ENCODE peak calls at places on chromosomes 2 and 18, in nine cellular contexts. Z is NCI-H187 treated with DMSO at 0.1 percent for 48 hours; C is heart left ventricle; J is fibroblast of lung; D is activated T-cell treated with anti-CD3 and anti-CD28 coated beads, Interleukin-2, amount 50 U/mL, for 4 hours; B is KG1; N is progenitor cell of endocrine pancreas; V is frontal cortex; U is neural progenitor cell. I is an unnamed sample.

GRCh38 chr2:5042666-5043440 is 649.3 kb upstream of the SOX11 start:
- DNase-seq in Z (no peak), C (no peak), J (no peak), D (no peak), B (no peak), N (no peak), V (no peak), U (no peak), I (no peak)

GRCh38 chr2:107325983-107326786 is 440.2 kb upstream of the ST6GAL2 start:
- DNase-seq in Z (no peak), C (peak), J (peak), D (no peak), B (no peak), N (no peak), V (no peak), U (no peak), I (no peak)

GRCh38 chr2:184178229-184178628 is 420.1 kb upstream of the ZNF804A start:
- DNase-seq in Z (no peak), C (no peak), J (no peak), D (no peak), B (no peak), N (no peak), V (no peak), U (no peak), I (no peak)

GRCh38 chr18:8396244-8396643 is 213.0 kb upstream of the RAB12 start:
- DNase-seq in Z (no peak), C (no peak), J (no peak), D (no peak), B (no peak), N (no peak), V (no peak), U (no peak), I (no peak)

GRCh38 chr2:96108578-96109561 is 7.5 kb downstream of the ADRA2B start:
- DNase-seq in Z (no peak), C (peak), J (no peak), D (no peak), B (no peak), N (no peak), V (no peak), U (peak), I (peak)

GRCh38 chr2:190376591-190377245 is 31.4 kb upstream of the MFSD6 start:
- DNase-seq in Z (no peak), C (no peak), J (no peak), D (no peak), B (no peak), N (no peak), V (no peak), U (no peak), I (no peak)

GRCh38 chr18:79747156-79747845 is 50.4 kb upstream of the KCNG2 start:
- DNase-seq in Z (no peak), C (no peak), J (no peak), D (no peak), B (no peak), N (no peak), V (no peak), U (no peak), I (no peak)

GRCh38 chr2:235611337-235611736 is 117.5 kb downstream of the AGAP1 start:
- DNase-seq in Z (no peak), C (no peak), J (no peak), D (no peak), B (no peak), N (no peak), V (no peak), U (no peak), I (no peak)

GRCh38 chr2:200138386-200139184 is 167.9 kb upstream of the SPATS2L start:
- DNase-seq in Z (no peak), C (no peak), J (no peak), D (no peak), B (no peak), N (no peak), V (no peak), U (no peak), I (no peak)

GRCh38 chr2:183093857-183094657 is 15.5 kb downstream of the DUSP19 start:
- DNase-seq in Z (no peak), C (no peak), J (peak), D (no peak), B (no peak), N (no peak), V (no peak), U (no peak), I (no peak)

GRCh38 chr18:13532406-13533075 is 193.8 kb downstream of the FAM210A start:
- DNase-seq in Z (no peak), C (no peak), J (no peak), D (no peak), B (no peak), N (no peak), V (no peak), U (no peak), I (no peak)

GRCh38 chr2:196651387-196652094 is 12.0 kb downstream of the CCDC150 start:
- DNase-seq in Z (no peak), C (no peak), J (no peak), D (no peak), B (no peak), N (no peak), V (no peak), U (no peak), I (no peak)

GRCh38 chr2:26299488-26300092 is 46.4 kb upstream of the SELENOI start:
- DNase-seq in Z (no peak), C (no peak), J (peak), D (no peak), B (peak), N (no peak), V (no peak), U (peak), I (no peak)

GRCh38 chr18:2654105-2654827 is 1.3 kb upstream of the SMCHD1 start:
- DNase-seq in Z (no peak), C (no peak), J (no peak), D (no peak), B (no peak), N (no peak), V (no peak), U (no peak), I (no peak)

GRCh38 chr2:98709530-98709929 is 21.4 kb downstream of the MGAT4A start:
- DNase-seq in Z (no peak), C (no peak), J (no peak), D (no peak), B (no peak), N (no peak), V (no peak), U (no peak), I (no peak)

GRCh38 chr2:1754461-1755170 is 10.3 kb upstream of the PXDN start:
- DNase-seq in Z (no peak), C (no peak), J (no peak), D (no peak), B (no peak), N (no peak), V (no peak), U (no peak), I (no peak)

GRCh38 chr2:108367776-108368175 is 10.0 kb upstream of the SULT1C4 start:
- DNase-seq in Z (no peak), C (no peak), J (no peak), D (no peak), B (no peak), N (no peak), V (no peak), U (no peak), I (no peak)

GRCh38 chr2:209512951-209513350 is 89.1 kb downstream of the MAP2 start:
- DNase-seq in Z (no peak), C (no peak), J (no peak), D (no peak), B (no peak), N (no peak), V (no peak), U (no peak), I (no peak)

GRCh38 chr2:44360749-44361329 is 455 bp downstream of the PREPL start:
- DNase-seq in Z (no peak), C (no peak), J (peak), D (peak), B (no peak), N (no peak), V (no peak), U (peak), I (no peak)

GRCh38 chr2:171754254-171754939 is 67.1 kb downstream of the DYNC1I2 start:
- DNase-seq in Z (no peak), C (no peak), J (no peak), D (no peak), B (no peak), N (no peak), V (no peak), U (no peak), I (no peak)

GRCh38 chr2:25286025-25286400 is 55.7 kb downstream of the DNMT3A start:
- DNase-seq in Z (no peak), C (no peak), J (no peak), D (peak), B (peak), N (no peak), V (no peak), U (no peak), I (no peak)

GRCh38 chr2:38438536-38439225 is 61.6 kb upstream of the ATL2 start:
- DNase-seq in Z (no peak), C (no peak), J (no peak), D (no peak), B (no peak), N (no peak), V (no peak), U (no peak), I (no peak)

GRCh38 chr2:221657821-221658220 is 85.7 kb upstream of the EPHA4 start:
- DNase-seq in Z (no peak), C (no peak), J (no peak), D (no peak), B (no peak), N (no peak), V (no peak), U (no peak), I (no peak)

GRCh38 chr2:70124983-70125480 is 37.8 kb downstream of the PCBP1 start:
- DNase-seq in Z (no peak), C (peak), J (peak), D (peak), B (no peak), N (peak), V (peak), U (peak), I (peak)